ENCODE peak calls at places on chromosome 19, in five cellular contexts. One of them, this sample, is unnamed.

GRCh38 chr19:29418106-29418684 is 107.6 kb upstream of the VSTM2B start:
- DNase-seq in SK-N-SH: no peak
- DNase-seq in HEK293T: no peak
- DNase-seq in GM12878: no peak
- DNase-seq in HepG2: no peak
- DNase-seq in this sample: no peak

GRCh38 chr19:1001538-1002166 is 1.4 kb downstream of the GRIN3B start:
- DNase-seq in HepG2: no peak
- DNase-seq in SK-N-SH: peak
- DNase-seq in GM12878: no peak
- DNase-seq in HEK293T: peak
- DNase-seq in this sample: peak

GRCh38 chr19:8161135-8161646 is 11.8 kb upstream of the FBN3 start:
- DNase-seq in GM12878: peak
- DNase-seq in SK-N-SH: peak
- DNase-seq in HEK293T: peak
- DNase-seq in HepG2: peak
- DNase-seq in this sample: peak

GRCh38 chr19:7646426-7646700 is 9.5 kb downstream of the STXBP2 start:
- DNase-seq in GM12878: no peak
- DNase-seq in HepG2: no peak
- DNase-seq in SK-N-SH: peak
- DNase-seq in HEK293T: no peak
- DNase-seq in this sample: no peak

GRCh38 chr19:35507561-35507960 is 5.9 kb downstream of the DMKN start:
- DNase-seq in GM12878: no peak
- DNase-seq in HepG2: no peak
- DNase-seq in SK-N-SH: no peak
- DNase-seq in HEK293T: no peak
- DNase-seq in this sample: no peak

GRCh38 chr19:13833330-13834265 is 38.4 kb downstream of the ZSWIM4 start:
- DNase-seq in SK-N-SH: peak
- DNase-seq in GM12878: no peak
- DNase-seq in HEK293T: peak
- DNase-seq in HepG2: peak
- DNase-seq in this sample: peak

GRCh38 chr19:13920940-13921744 is 15.1 kb downstream of the CC2D1A start:
- DNase-seq in GM12878: peak
- DNase-seq in HEK293T: peak
- DNase-seq in HepG2: peak
- DNase-seq in SK-N-SH: peak
- DNase-seq in this sample: peak

GRCh38 chr19:54938906-54939305 is 8.4 kb downstream of the NLRP7 start:
- DNase-seq in GM12878: no peak
- DNase-seq in HEK293T: no peak
- DNase-seq in HepG2: no peak
- DNase-seq in SK-N-SH: no peak
- DNase-seq in this sample: no peak

GRCh38 chr19:44850641-44851109 is 4.6 kb downstream of the NECTIN2 start:
- DNase-seq in SK-N-SH: no peak
- DNase-seq in HepG2: no peak
- DNase-seq in GM12878: no peak
- DNase-seq in HEK293T: no peak
- DNase-seq in this sample: peak

GRCh38 chr19:6260912-6261636 is 18.7 kb downstream of the MLLT1 start:
- DNase-seq in GM12878: no peak
- DNase-seq in HEK293T: peak
- DNase-seq in HepG2: peak
- DNase-seq in SK-N-SH: peak
- DNase-seq in this sample: peak

GRCh38 chr19:5676105-5676671 is 4.1 kb downstream of the MICOS13 start:
- DNase-seq in GM12878: no peak
- DNase-seq in HEK293T: no peak
- DNase-seq in HepG2: no peak
- DNase-seq in SK-N-SH: no peak
- DNase-seq in this sample: no peak

GRCh38 chr19:35031072-35031881 is 1.0 kb downstream of the SCN1B start:
- DNase-seq in HEK293T: peak
- DNase-seq in HepG2: no peak
- DNase-seq in SK-N-SH: no peak
- DNase-seq in GM12878: no peak
- DNase-seq in this sample: peak

GRCh38 chr19:16168465-16169081 is 4.8 kb downstream of the CIB3 start:
- DNase-seq in GM12878: no peak
- DNase-seq in HepG2: no peak
- DNase-seq in SK-N-SH: no peak
- DNase-seq in HEK293T: no peak
- DNase-seq in this sample: peak

GRCh38 chr19:46660601-46661019 is 372 bp downstream of the DACT3 start:
- DNase-seq in GM12878: no peak
- DNase-seq in SK-N-SH: peak
- DNase-seq in HepG2: no peak
- DNase-seq in HEK293T: no peak
- DNase-seq in this sample: peak

GRCh38 chr19:16571283-16571682 is 932 bp downstream of the SLC35E1 start:
- DNase-seq in GM12878: no peak
- DNase-seq in HEK293T: no peak
- DNase-seq in HepG2: peak
- DNase-seq in SK-N-SH: no peak
- DNase-seq in this sample: no peak

GRCh38 chr19:45785781-45786532 is 3.7 kb upstream of the DMPK start:
- DNase-seq in GM12878: no peak
- DNase-seq in HepG2: no peak
- DNase-seq in HEK293T: no peak
- DNase-seq in SK-N-SH: no peak
- DNase-seq in this sample: no peak

GRCh38 chr19:5850743-5851293 is 431 bp downstream of the FUT3 start:
- DNase-seq in HEK293T: no peak
- DNase-seq in SK-N-SH: peak
- DNase-seq in GM12878: no peak
- DNase-seq in HepG2: no peak
- DNase-seq in this sample: peak

DNA sequence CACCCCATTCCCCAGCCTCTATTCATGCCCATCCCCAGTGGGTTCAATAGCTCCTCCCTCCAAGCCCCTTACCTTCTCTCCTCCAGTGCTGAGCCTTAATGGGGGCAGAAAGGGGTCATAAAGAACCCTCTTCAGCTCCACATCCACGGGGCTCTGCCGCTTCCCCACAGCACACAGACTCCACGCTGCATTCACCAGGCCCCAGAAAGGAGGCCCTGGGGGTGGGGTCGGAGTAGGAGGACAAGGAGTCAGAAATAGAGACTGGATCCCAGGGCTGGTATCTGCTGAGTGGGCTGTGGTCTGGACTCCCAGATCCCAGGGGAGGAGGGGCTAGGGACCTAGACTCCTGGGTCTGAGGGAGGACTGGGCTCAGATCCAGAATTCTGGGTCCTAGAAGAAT is 1.6 kb downstream of the CA11 start:
- DNase-seq in HEK293T: no peak
- DNase-seq in GM12878: no peak
- DNase-seq in HepG2: no peak
- DNase-seq in SK-N-SH: no peak
- DNase-seq in this sample: no peak
- TF ChIP-seq FOXM1 in HEK293T: no peak
- TF ChIP-seq FOXM1 in GM12878: no peak
- TF ChIP-seq FOXM1 in HepG2: no peak
- TF ChIP-seq FOXM1 in SK-N-SH: no peak
- TF ChIP-seq FOXM1 in this sample: no peak

DNA sequence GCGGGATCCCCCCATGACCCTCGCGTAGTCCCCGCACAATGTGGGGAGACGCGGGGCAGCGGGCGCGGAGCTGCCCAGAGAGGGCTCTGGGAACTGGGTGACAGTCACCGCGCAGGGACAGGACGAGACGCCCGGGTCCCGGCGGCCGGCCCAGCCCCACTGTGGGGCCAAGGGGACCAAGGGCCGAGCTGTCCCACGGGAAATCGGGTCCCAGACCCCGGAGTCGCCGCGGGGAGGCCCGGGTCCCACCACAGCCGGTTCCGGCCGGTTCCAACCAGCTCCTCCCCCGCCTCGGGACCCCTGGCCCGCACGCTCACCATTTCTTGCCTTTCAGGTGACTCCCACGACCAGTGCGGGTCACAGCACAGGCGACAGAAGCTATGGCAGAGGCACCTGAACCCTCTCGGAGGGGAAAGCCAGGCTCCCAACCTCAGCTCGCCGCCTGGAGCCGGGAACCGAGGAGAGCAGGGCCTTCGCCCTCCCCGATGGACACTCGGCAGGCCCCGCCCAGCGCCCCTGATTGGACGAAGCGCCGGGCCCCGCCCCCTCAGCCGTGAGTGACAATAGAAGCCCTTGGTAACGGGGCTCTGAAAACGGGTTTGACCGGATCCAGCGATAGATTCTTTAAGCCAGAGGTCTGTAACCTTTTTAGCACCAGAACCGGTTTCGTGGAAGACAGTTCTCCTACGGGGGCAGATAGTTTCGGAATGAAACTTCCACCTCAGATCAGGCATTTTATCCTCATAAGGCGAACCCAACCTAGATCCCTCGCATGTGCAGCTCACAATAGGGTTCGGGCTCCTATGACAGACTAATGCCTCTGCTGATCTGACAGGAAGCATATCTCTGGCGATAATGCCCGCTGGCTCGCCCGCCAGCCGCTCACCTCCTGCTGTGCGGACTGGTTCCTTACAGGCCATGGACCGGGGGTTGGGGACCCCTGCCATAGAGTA is at the start of gene ZNF433:
- DNase-seq in SK-N-SH: peak
- DNase-seq in HepG2: peak
- DNase-seq in GM12878: no peak
- DNase-seq in HEK293T: peak
- DNase-seq in this sample: peak
- TF ChIP-seq FOXM1 in SK-N-SH: no peak
- TF ChIP-seq FOXM1 in HepG2: no peak
- TF ChIP-seq FOXM1 in GM12878: no peak
- TF ChIP-seq FOXM1 in HEK293T: no peak
- TF ChIP-seq FOXM1 in this sample: no peak

DNA sequence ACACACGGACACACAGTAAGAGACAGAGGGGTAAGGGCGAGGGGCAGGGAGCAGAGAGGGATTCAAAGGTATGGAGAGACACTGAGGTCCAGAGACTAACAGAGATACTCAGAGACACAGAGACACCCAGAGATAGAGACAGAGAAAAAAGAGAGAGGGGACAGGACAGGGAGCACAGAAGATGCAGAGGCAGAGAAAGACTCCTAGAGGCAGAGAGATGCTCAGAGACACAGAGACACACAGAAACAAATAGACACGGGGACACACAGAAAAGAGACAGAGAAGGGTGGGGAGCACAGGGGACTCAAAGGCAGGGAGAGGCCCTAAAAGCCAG is 39.8 kb downstream of the DEDD2 start:
- DNase-seq in SK-N-SH: no peak
- DNase-seq in HEK293T: no peak
- DNase-seq in HepG2: no peak
- DNase-seq in GM12878: no peak
- DNase-seq in this sample: no peak
- TF ChIP-seq FOXM1 in SK-N-SH: no peak
- TF ChIP-seq FOXM1 in HEK293T: no peak
- TF ChIP-seq FOXM1 in HepG2: no peak
- TF ChIP-seq FOXM1 in GM12878: no peak
- TF ChIP-seq FOXM1 in this sample: no peak

DNA sequence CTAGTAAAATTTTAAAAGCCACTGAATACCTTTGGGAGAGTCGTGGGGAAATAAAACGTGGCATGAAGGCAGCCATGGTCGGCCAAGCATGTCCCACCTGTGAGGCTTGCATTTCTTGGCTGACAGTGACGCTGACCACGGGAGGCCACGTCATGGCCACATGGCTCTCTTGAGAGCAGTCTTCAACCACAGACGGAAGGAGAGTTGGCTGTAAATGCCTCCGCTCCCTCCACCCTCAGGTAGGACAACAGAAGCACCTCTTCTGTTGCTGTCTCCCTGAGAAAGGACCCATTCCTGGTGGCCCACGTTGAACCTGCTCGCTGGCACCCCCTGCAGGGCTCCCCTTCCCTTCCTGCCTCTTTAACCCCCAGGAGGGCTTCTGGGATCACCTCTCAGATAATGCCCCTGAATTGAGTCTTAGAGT is 10.6 kb upstream of the LRRC25 start:
- DNase-seq in GM12878: peak
- DNase-seq in SK-N-SH: peak
- DNase-seq in HEK293T: peak
- DNase-seq in HepG2: no peak
- DNase-seq in this sample: peak
- TF ChIP-seq FOXM1 in GM12878: no peak
- TF ChIP-seq FOXM1 in SK-N-SH: no peak
- TF ChIP-seq FOXM1 in HEK293T: no peak
- TF ChIP-seq FOXM1 in HepG2: no peak
- TF ChIP-seq FOXM1 in this sample: no peak